ENCODE peak calls at places on chromosomes 6 and 20, in eight cellular contexts. One of them, this sample, is unnamed.

GRCh38 chr6:39107641-39108040 is 7.3 kb downstream of the SAYSD1 start:
- DNase-seq in IMR-90: no peak
- DNase-seq in cardiac muscle cell: no peak
- DNase-seq in prostate gland: no peak
- DNase-seq in left lung: no peak
- DNase-seq in astrocyte of the cerebellum: no peak
- DNase-seq in body of pancreas: no peak
- DNase-seq in lower leg skin: no peak
- DNase-seq in this sample: no peak

GRCh38 chr6:101907356-101908217 is 514.1 kb downstream of the GRIK2 start:
- DNase-seq in IMR-90: no peak
- DNase-seq in cardiac muscle cell: no peak
- DNase-seq in prostate gland: no peak
- DNase-seq in left lung: no peak
- DNase-seq in astrocyte of the cerebellum: no peak
- DNase-seq in body of pancreas: no peak
- DNase-seq in lower leg skin: no peak
- DNase-seq in this sample: no peak

GRCh38 chr6:73519943-73520687 is 717 bp downstream of the EEF1A1 start:
- DNase-seq in IMR-90: peak; percentile 78
- DNase-seq in cardiac muscle cell: peak; percentile 74
- DNase-seq in prostate gland: peak; percentile 47
- DNase-seq in left lung: peak; percentile 76
- DNase-seq in astrocyte of the cerebellum: peak; percentile 42
- DNase-seq in body of pancreas: peak; percentile 74
- DNase-seq in lower leg skin: peak; percentile 95
- DNase-seq in this sample: no peak

GRCh38 chr20:43015566-43015965 is 174.1 kb downstream of the PTPRT start:
- DNase-seq in IMR-90: no peak
- DNase-seq in cardiac muscle cell: no peak
- DNase-seq in prostate gland: no peak
- DNase-seq in left lung: no peak
- DNase-seq in astrocyte of the cerebellum: no peak
- DNase-seq in body of pancreas: no peak
- DNase-seq in lower leg skin: no peak
- DNase-seq in this sample: no peak

GRCh38 chr6:132084811-132085509 is 133.8 kb upstream of the CCN2 start:
- DNase-seq in IMR-90: peak; percentile 99
- DNase-seq in cardiac muscle cell: peak; percentile 14
- DNase-seq in prostate gland: no peak
- DNase-seq in left lung: no peak
- DNase-seq in astrocyte of the cerebellum: peak; percentile 91
- DNase-seq in body of pancreas: no peak
- DNase-seq in lower leg skin: no peak
- DNase-seq in this sample: peak; percentile 99

GRCh38 chr6:169959129-169960002 is 207.9 kb downstream of the ERMARD start:
- DNase-seq in IMR-90: no peak
- DNase-seq in cardiac muscle cell: no peak
- DNase-seq in prostate gland: peak; percentile 71
- DNase-seq in left lung: no peak
- DNase-seq in astrocyte of the cerebellum: no peak
- DNase-seq in body of pancreas: peak; percentile 66
- DNase-seq in lower leg skin: peak; percentile 91
- DNase-seq in this sample: no peak

GRCh38 chr6:160301341-160301740 is 42.7 kb upstream of the SLC22A2 start:
- DNase-seq in IMR-90: no peak
- DNase-seq in cardiac muscle cell: no peak
- DNase-seq in prostate gland: no peak
- DNase-seq in left lung: no peak
- DNase-seq in astrocyte of the cerebellum: no peak
- DNase-seq in body of pancreas: no peak
- DNase-seq in lower leg skin: no peak
- DNase-seq in this sample: no peak

GRCh38 chr20:5061209-5061608 is 58.5 kb downstream of the PCNA start:
- DNase-seq in IMR-90: peak; percentile 48
- DNase-seq in cardiac muscle cell: no peak
- DNase-seq in prostate gland: no peak
- DNase-seq in left lung: no peak
- DNase-seq in astrocyte of the cerebellum: no peak
- DNase-seq in body of pancreas: no peak
- DNase-seq in lower leg skin: no peak
- DNase-seq in this sample: no peak

GRCh38 chr20:12660918-12661317 is 347.9 kb upstream of the SPTLC3 start:
- DNase-seq in IMR-90: no peak
- DNase-seq in cardiac muscle cell: peak; percentile 77
- DNase-seq in prostate gland: no peak
- DNase-seq in left lung: no peak
- DNase-seq in astrocyte of the cerebellum: no peak
- DNase-seq in body of pancreas: no peak
- DNase-seq in lower leg skin: no peak
- DNase-seq in this sample: no peak

GRCh38 chr6:100161782-100162181 is 167.8 kb upstream of the MCHR2 start:
- DNase-seq in IMR-90: no peak
- DNase-seq in cardiac muscle cell: no peak
- DNase-seq in prostate gland: no peak
- DNase-seq in left lung: no peak
- DNase-seq in astrocyte of the cerebellum: no peak
- DNase-seq in body of pancreas: no peak
- DNase-seq in lower leg skin: no peak
- DNase-seq in this sample: no peak

DNA sequence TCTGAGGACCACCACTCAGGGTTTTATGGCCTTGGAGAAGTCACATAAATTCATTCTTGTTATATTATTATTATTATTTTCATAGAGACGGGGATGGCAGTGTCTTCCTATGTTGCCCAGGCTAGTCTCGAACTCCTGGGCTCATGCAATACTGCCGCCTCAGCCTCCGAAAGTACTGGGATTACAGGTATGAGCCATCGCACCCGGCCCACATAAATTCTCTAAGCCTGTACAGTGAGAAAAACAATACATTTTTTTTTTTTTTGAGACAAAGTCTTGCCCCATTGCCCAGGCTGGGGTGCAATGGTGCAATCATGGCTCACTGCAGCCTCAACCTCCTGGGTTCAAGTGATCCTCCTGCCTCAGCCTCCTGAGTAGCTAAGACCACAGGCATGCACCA is 753 bp upstream of the FASTKD5 start:
- DNase-seq in IMR-90: no peak
- DNase-seq in cardiac muscle cell: no peak
- DNase-seq in prostate gland: no peak
- DNase-seq in left lung: no peak
- DNase-seq in astrocyte of the cerebellum: no peak
- DNase-seq in body of pancreas: no peak
- DNase-seq in lower leg skin: peak; percentile 69
- DNase-seq in this sample: no peak
- TF ChIP-seq CTCF in IMR-90: no peak
- TF ChIP-seq CTCF in cardiac muscle cell: no peak
- TF ChIP-seq CTCF in prostate gland: no peak
- TF ChIP-seq CTCF in left lung: no peak
- TF ChIP-seq CTCF in astrocyte of the cerebellum: no peak
- TF ChIP-seq CTCF in body of pancreas: no peak
- TF ChIP-seq CTCF in lower leg skin: no peak
- TF ChIP-seq CTCF in this sample: no peak

DNA sequence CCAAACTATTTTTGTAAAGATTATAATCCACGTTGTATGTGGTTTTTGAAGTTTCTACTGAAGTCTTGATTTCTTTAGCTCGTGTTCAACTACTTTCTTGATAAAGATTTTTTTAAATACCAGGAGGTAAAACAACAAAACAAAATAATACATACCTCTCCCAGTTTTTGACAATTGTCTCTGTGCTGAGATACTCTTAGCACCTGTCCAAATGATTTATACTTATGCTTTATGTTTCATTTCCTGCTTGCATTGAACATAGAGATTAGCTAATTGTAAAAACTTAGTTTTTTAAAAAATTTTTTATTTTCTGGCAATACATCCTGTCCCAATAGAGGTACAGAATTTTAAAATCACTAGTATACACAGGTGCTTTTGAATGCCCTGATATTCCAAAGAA is 506.9 kb upstream of the ADGRB3 start:
- DNase-seq in IMR-90: no peak
- DNase-seq in cardiac muscle cell: no peak
- DNase-seq in prostate gland: no peak
- DNase-seq in left lung: no peak
- DNase-seq in astrocyte of the cerebellum: no peak
- DNase-seq in body of pancreas: no peak
- DNase-seq in lower leg skin: no peak
- DNase-seq in this sample: no peak
- H3K4me3 ChIP-seq in IMR-90: no peak overlapping the region
- H3K4me3 ChIP-seq in cardiac muscle cell: no peak overlapping the region
- H3K4me3 ChIP-seq in prostate gland: no peak overlapping the region
- H3K4me3 ChIP-seq in left lung: no peak overlapping the region
- H3K4me3 ChIP-seq in astrocyte of the cerebellum: no peak overlapping the region
- H3K4me3 ChIP-seq in body of pancreas: no peak overlapping the region
- H3K4me3 ChIP-seq in lower leg skin: no peak overlapping the region
- H3K4me3 ChIP-seq in this sample: no peak overlapping the region

DNA sequence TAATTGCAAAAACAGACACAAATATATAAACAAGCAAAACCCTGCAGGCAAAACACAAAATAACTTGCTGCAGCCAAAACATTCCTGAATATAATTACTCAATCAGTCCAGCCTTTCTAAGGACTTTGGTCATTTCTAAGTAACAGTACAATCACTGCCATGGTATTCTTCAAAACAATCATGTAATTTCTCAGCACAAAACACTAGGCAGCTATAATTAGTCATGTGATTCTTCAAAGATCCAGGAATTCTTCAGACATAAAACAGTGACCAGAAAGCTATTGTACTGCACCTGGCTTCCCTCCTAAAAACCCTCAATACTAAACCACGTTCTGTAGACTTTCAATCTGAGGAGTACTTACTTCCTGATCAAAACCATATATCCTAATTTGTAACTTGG is 881.1 kb downstream of the EPHA7 start:
- DNase-seq in IMR-90: no peak
- DNase-seq in cardiac muscle cell: no peak
- DNase-seq in prostate gland: no peak
- DNase-seq in left lung: no peak
- DNase-seq in astrocyte of the cerebellum: peak; percentile 71
- DNase-seq in body of pancreas: no peak
- DNase-seq in lower leg skin: no peak
- DNase-seq in this sample: no peak
- TF ChIP-seq CTCF in IMR-90: no peak
- TF ChIP-seq CTCF in cardiac muscle cell: no peak
- TF ChIP-seq CTCF in prostate gland: no peak
- TF ChIP-seq CTCF in left lung: no peak
- TF ChIP-seq CTCF in astrocyte of the cerebellum: no peak
- TF ChIP-seq CTCF in body of pancreas: no peak
- TF ChIP-seq CTCF in lower leg skin: no peak
- TF ChIP-seq CTCF in this sample: no peak

GRCh38 chr6:548517-548916 is 108.4 kb downstream of the HUS1B start:
- DNase-seq in IMR-90: no peak
- DNase-seq in cardiac muscle cell: no peak
- DNase-seq in prostate gland: no peak
- DNase-seq in left lung: no peak
- DNase-seq in astrocyte of the cerebellum: no peak
- DNase-seq in body of pancreas: no peak
- DNase-seq in lower leg skin: no peak
- DNase-seq in this sample: no peak

GRCh38 chr6:551405-551804 is 105.5 kb downstream of the HUS1B start:
- DNase-seq in IMR-90: peak; percentile 51
- DNase-seq in cardiac muscle cell: peak; percentile 64
- DNase-seq in prostate gland: no peak
- DNase-seq in left lung: no peak
- DNase-seq in astrocyte of the cerebellum: no peak
- DNase-seq in body of pancreas: no peak
- DNase-seq in lower leg skin: no peak
- DNase-seq in this sample: no peak

GRCh38 chr6:549901-550300 is 107.0 kb downstream of the HUS1B start:
- DNase-seq in IMR-90: no peak
- DNase-seq in cardiac muscle cell: no peak
- DNase-seq in prostate gland: no peak
- DNase-seq in left lung: no peak
- DNase-seq in astrocyte of the cerebellum: no peak
- DNase-seq in body of pancreas: no peak
- DNase-seq in lower leg skin: no peak
- DNase-seq in this sample: no peak

GRCh38 chr6:551829-552350 is 105.0 kb downstream of the HUS1B start:
- DNase-seq in IMR-90: no peak
- DNase-seq in cardiac muscle cell: no peak
- DNase-seq in prostate gland: no peak
- DNase-seq in left lung: no peak
- DNase-seq in astrocyte of the cerebellum: no peak
- DNase-seq in body of pancreas: no peak
- DNase-seq in lower leg skin: no peak
- DNase-seq in this sample: no peak

GRCh38 chr6:548091-548490 is 108.8 kb downstream of the HUS1B start:
- DNase-seq in IMR-90: no peak
- DNase-seq in cardiac muscle cell: no peak
- DNase-seq in prostate gland: no peak
- DNase-seq in left lung: no peak
- DNase-seq in astrocyte of the cerebellum: no peak
- DNase-seq in body of pancreas: no peak
- DNase-seq in lower leg skin: no peak
- DNase-seq in this sample: no peak
- H3K4me3 ChIP-seq in IMR-90: no peak overlapping the region
- H3K4me3 ChIP-seq in cardiac muscle cell: no peak overlapping the region
- H3K4me3 ChIP-seq in prostate gland: no peak overlapping the region
- H3K4me3 ChIP-seq in left lung: no peak overlapping the region
- H3K4me3 ChIP-seq in astrocyte of the cerebellum: no peak overlapping the region
- H3K4me3 ChIP-seq in body of pancreas: no peak overlapping the region
- H3K4me3 ChIP-seq in lower leg skin: no peak overlapping the region
- H3K4me3 ChIP-seq in this sample: no peak overlapping the region

DNA sequence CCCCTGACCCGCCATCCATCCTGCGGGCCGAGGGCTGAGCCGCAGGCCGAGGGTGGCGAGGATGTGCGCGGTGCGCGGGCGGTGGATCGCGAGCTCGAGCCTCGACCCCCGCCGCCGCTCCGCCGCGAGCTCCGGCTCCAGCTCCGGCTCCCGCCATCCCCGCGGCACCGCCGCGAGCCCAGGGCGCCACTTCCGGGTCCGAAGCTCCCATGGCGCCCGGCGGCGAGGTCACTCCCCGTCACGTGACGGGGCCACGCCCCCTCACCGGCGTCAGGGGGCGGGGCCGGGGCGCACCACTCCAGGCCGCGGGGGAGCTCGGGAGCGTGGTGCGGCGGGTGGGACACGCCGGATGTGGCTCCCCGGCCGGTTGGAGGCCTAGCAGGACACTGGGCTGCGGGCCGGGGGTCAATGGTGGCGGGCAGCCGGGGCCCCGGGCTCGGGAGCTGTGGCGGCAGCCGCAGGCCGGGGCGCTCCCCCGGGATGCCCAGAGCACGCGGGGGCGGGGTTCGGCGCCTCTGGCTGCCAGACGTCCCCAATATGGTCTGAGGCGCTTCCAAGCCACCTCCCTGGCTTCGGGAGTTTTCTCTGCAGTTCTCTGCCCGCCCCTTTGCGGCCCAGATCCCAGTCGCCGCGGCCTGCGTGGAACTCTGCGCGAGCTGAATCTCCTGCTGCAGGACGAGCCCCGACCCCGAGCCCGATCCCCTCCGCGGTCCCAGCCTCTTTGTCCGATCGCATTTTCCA is at the start of gene MTCH1:
- DNase-seq in IMR-90: peak; percentile 86
- DNase-seq in cardiac muscle cell: peak; percentile 93
- DNase-seq in prostate gland: peak; percentile 85
- DNase-seq in left lung: peak; percentile 92
- DNase-seq in astrocyte of the cerebellum: peak; percentile 68
- DNase-seq in body of pancreas: peak; percentile 93
- DNase-seq in lower leg skin: peak; percentile 97
- DNase-seq in this sample: peak; percentile 19
- TF ChIP-seq CTCF in IMR-90: no peak
- TF ChIP-seq CTCF in cardiac muscle cell: no peak
- TF ChIP-seq CTCF in prostate gland: no peak
- TF ChIP-seq CTCF in left lung: no peak
- TF ChIP-seq CTCF in astrocyte of the cerebellum: no peak
- TF ChIP-seq CTCF in body of pancreas: no peak
- TF ChIP-seq CTCF in lower leg skin: no peak
- TF ChIP-seq CTCF in this sample: no peak